ENCODE peak calls at places on chromosomes 5 and 9, in eight cellular contexts. V is RCC 7860; M is ELR; Q is upper lobe of right lung; R is mucosa of gallbladder; J is stimulated activated CD4-positive, alpha-beta T cell treated with anti-CD3 and anti-CD28 coated beads, TNF-alpha, amount 100 ng/mL, for 48 hours; G is H54; D is GM10248. F is an unnamed sample.

GRCh38 chr5:75324791-75325190 is 12.2 kb upstream of the HMGCR start:
- DNase-seq in D (peak), R (no peak), V (no peak), J (peak), Q (no peak), G (no peak), M (no peak), F (no peak)

GRCh38 chr5:1512541-1513291 is 11.0 kb downstream of the LPCAT1 start:
- DNase-seq in G (no peak), M (no peak), R (no peak), Q (peak), V (no peak), J (no peak), D (no peak), F (no peak)

GRCh38 chr5:139950436-139950835 is 92.7 kb downstream of the NRG2 start:
- DNase-seq in V (no peak), J (no peak), R (no peak), M (no peak), D (no peak), G (no peak), Q (no peak), F (no peak)

GRCh38 chr9:78462616-78463015 is 165.7 kb downstream of the PSAT1 start:
- DNase-seq in V (peak), Q (no peak), R (no peak), M (peak), G (no peak), J (no peak), D (no peak), F (no peak)

GRCh38 chr9:72445291-72446000 is 76.0 kb upstream of the TMC1 start:
- DNase-seq in D (no peak), M (peak), J (no peak), R (no peak), Q (no peak), G (no peak), V (no peak), F (no peak)

GRCh38 chr5:170306381-170306790 is 8.8 kb upstream of the LCP2 start:
- DNase-seq in M (peak), R (no peak), J (no peak), V (peak), Q (no peak), D (no peak), G (no peak), F (peak)

GRCh38 chr9:128002959-128003358 is 22.2 kb upstream of the EEIG1 start:
- DNase-seq in V (no peak), J (no peak), M (no peak), G (no peak), Q (no peak), R (no peak), D (no peak), F (no peak)

GRCh38 chr9:136095495-136096058 is 488 bp upstream of the NACC2 start:
- DNase-seq in R (no peak), M (peak), V (no peak), G (no peak), Q (no peak), D (no peak), J (no peak), F (no peak)

GRCh38 chr5:102902647-102903046 is 147.5 kb downstream of the PAM start:
- DNase-seq in J (no peak), D (no peak), V (no peak), M (no peak), G (no peak), Q (no peak), R (no peak), F (no peak)

GRCh38 chr5:123813937-123814624 is 302.1 kb downstream of the CSNK1G3 start:
- DNase-seq in D (no peak), J (no peak), Q (no peak), G (no peak), M (peak), V (peak), R (no peak), F (no peak)

GRCh38 chr9:104826911-104827310 is 63.0 kb downstream of the NIPSNAP3B start:
- DNase-seq in V (no peak), J (no peak), M (no peak), G (no peak), D (no peak), Q (no peak), R (no peak), F (no peak)

GRCh38 chr5:138819065-138819464 is 56.1 kb downstream of the LRRTM2 start:
- DNase-seq in D (no peak), M (no peak), G (no peak), R (no peak), V (no peak), Q (no peak), J (no peak), F (no peak)

GRCh38 chr9:136110082-136111061 is 8.3 kb downstream of the TMEM250 start:
- DNase-seq in D (no peak), M (peak), V (no peak), J (no peak), R (no peak), G (no peak), Q (no peak), F (no peak)

GRCh38 chr5:6656680-6657079 is 23.4 kb downstream of the SRD5A1 start:
- DNase-seq in Q (no peak), V (no peak), D (no peak), J (no peak), R (no peak), M (no peak), G (no peak), F (no peak)

GRCh38 chr9:124010665-124011321 is 775 bp upstream of the LHX2 start:
- DNase-seq in Q (peak), M (peak), R (no peak), D (no peak), J (no peak), V (no peak), G (no peak), F (no peak)